ENCODE peak calls at places on chromosomes 7 and 10, in eight cellular contexts. One of them, this sample, is unnamed.

GRCh38 chr10:91875779-91876178 is 33.5 kb downstream of the FGFBP3 start:
- DNase-seq in CD8-positive, alpha-beta T cell: no peak
- DNase-seq in T-helper 9 cell: no peak
- DNase-seq in MM.1S: no peak
- DNase-seq in GM23248: no peak
- DNase-seq in AG08396: no peak
- DNase-seq in NCI-H2171 treated with DMSO at 0.1 percent for 48 hours: no peak
- DNase-seq in NCI-H1417: no peak
- DNase-seq in this sample: no peak

GRCh38 chr10:77510294-77510693 is 127.3 kb downstream of the KCNMA1 start:
- DNase-seq in CD8-positive, alpha-beta T cell: no peak
- DNase-seq in T-helper 9 cell: no peak
- DNase-seq in MM.1S: no peak
- DNase-seq in GM23248: no peak
- DNase-seq in AG08396: no peak
- DNase-seq in NCI-H2171 treated with DMSO at 0.1 percent for 48 hours: no peak
- DNase-seq in NCI-H1417: no peak
- DNase-seq in this sample: no peak

GRCh38 chr7:131109011-131109756 is 218.5 kb upstream of the MKLN1 start:
- DNase-seq in CD8-positive, alpha-beta T cell: no peak
- DNase-seq in T-helper 9 cell: no peak
- DNase-seq in MM.1S: peak; percentile 34
- DNase-seq in GM23248: peak; percentile 84
- DNase-seq in AG08396: no peak
- DNase-seq in NCI-H2171 treated with DMSO at 0.1 percent for 48 hours: peak; percentile 44
- DNase-seq in NCI-H1417: no peak
- DNase-seq in this sample: peak; percentile 49

GRCh38 chr10:123974406-123974805 is 82.8 kb upstream of the CPXM2 start:
- DNase-seq in CD8-positive, alpha-beta T cell: no peak
- DNase-seq in T-helper 9 cell: no peak
- DNase-seq in MM.1S: no peak
- DNase-seq in GM23248: peak; percentile 34
- DNase-seq in AG08396: no peak
- DNase-seq in NCI-H2171 treated with DMSO at 0.1 percent for 48 hours: no peak
- DNase-seq in NCI-H1417: no peak
- DNase-seq in this sample: peak; percentile 74

GRCh38 chr7:100158229-100159098 is at the start of gene TRAPPC14:
- DNase-seq in CD8-positive, alpha-beta T cell: peak; percentile 90
- DNase-seq in T-helper 9 cell: peak; percentile 87
- DNase-seq in MM.1S: peak; percentile 78
- DNase-seq in GM23248: peak; percentile 90
- DNase-seq in AG08396: peak; percentile 97
- DNase-seq in NCI-H2171 treated with DMSO at 0.1 percent for 48 hours: peak; percentile 82
- DNase-seq in NCI-H1417: peak; percentile 92
- DNase-seq in this sample: peak; percentile 92

GRCh38 chr7:76386691-76387260 is 22.7 kb downstream of the SSC4D start:
- DNase-seq in CD8-positive, alpha-beta T cell: no peak
- DNase-seq in T-helper 9 cell: no peak
- DNase-seq in MM.1S: no peak
- DNase-seq in GM23248: peak; percentile 87
- DNase-seq in AG08396: peak; percentile 61
- DNase-seq in NCI-H2171 treated with DMSO at 0.1 percent for 48 hours: no peak
- DNase-seq in NCI-H1417: no peak
- DNase-seq in this sample: no peak

GRCh38 chr10:4242561-4243035 is 457.6 kb upstream of the KLF6 start:
- DNase-seq in CD8-positive, alpha-beta T cell: no peak
- DNase-seq in T-helper 9 cell: no peak
- DNase-seq in MM.1S: no peak
- DNase-seq in GM23248: peak; percentile 81
- DNase-seq in AG08396: peak; percentile 14
- DNase-seq in NCI-H2171 treated with DMSO at 0.1 percent for 48 hours: no peak
- DNase-seq in NCI-H1417: peak; percentile 6
- DNase-seq in this sample: no peak

GRCh38 chr7:144842377-144842851 is 6.6 kb upstream of the TPK1 start:
- DNase-seq in CD8-positive, alpha-beta T cell: no peak
- DNase-seq in T-helper 9 cell: no peak
- DNase-seq in MM.1S: peak; percentile 27
- DNase-seq in GM23248: no peak
- DNase-seq in AG08396: no peak
- DNase-seq in NCI-H2171 treated with DMSO at 0.1 percent for 48 hours: no peak
- DNase-seq in NCI-H1417: no peak
- DNase-seq in this sample: peak; percentile 53

GRCh38 chr10:1648648-1649047 is 88.7 kb downstream of the ADARB2 start:
- DNase-seq in CD8-positive, alpha-beta T cell: no peak
- DNase-seq in T-helper 9 cell: no peak
- DNase-seq in MM.1S: no peak
- DNase-seq in GM23248: no peak
- DNase-seq in AG08396: no peak
- DNase-seq in NCI-H2171 treated with DMSO at 0.1 percent for 48 hours: no peak
- DNase-seq in NCI-H1417: no peak
- DNase-seq in this sample: no peak

This sample was measured in NAMALWA.